ENCODE peak calls at places on chromosome 4, in ten cellular contexts. H is lower lobe of right lung; N is SJSA1; J is MM.1S; L is brain microvascular endothelial cell; B is neuronal stem cell; F is upper lobe of left lung; Q is esophagus squamous epithelium; D is astrocyte; V is CD4-positive, CD25-positive, alpha-beta regulatory T cell. O is an unnamed sample. For H3K36me3, the result is how much of the 10 kb centered on the place peaks cover.

GRCh38 chr4:7285244-7286122 is 93.1 kb downstream of the SORCS2 start:
- DNase-seq in F (no peak), N (no peak), V (no peak), H (no peak), D (no peak), J (no peak), L (no peak), Q (no peak), B (no peak), O (no peak)

GRCh38 chr4:149835280-149835679 is 19.6 kb upstream of the IQCM start:
- DNase-seq in J (no peak), H (peak), L (no peak), N (no peak), Q (no peak), B (no peak), D (no peak), V (no peak), F (no peak), O (no peak)

GRCh38 chr4:76856183-76856969 is 41.6 kb downstream of the SOWAHB start:
- DNase-seq in H (no peak), B (no peak), F (no peak), J (no peak), N (no peak), Q (no peak), V (no peak), D (peak), L (peak), O (peak)

GRCh38 chr4:173516621-173517612 is 13.1 kb downstream of the HAND2 start:
- DNase-seq in N (no peak), F (no peak), L (no peak), J (no peak), V (no peak), B (no peak), D (no peak), Q (no peak), H (no peak), O (peak)

GRCh38 chr4:10655968-10656367 is 28.6 kb downstream of the CLNK start:
- DNase-seq in F (no peak), J (no peak), D (peak), Q (no peak), V (no peak), B (no peak), N (peak), H (no peak), L (no peak), O (no peak)

GRCh38 chr4:141248029-141248428 is 27.3 kb downstream of the ZNF330 start:
- DNase-seq in H (peak), V (no peak), F (peak), L (peak), N (peak), B (no peak), D (peak), Q (no peak), J (no peak), O (no peak)

GRCh38 chr4:54090804-54091623 is 8.9 kb upstream of the GSX2 start:
- DNase-seq in B (no peak), Q (no peak), J (no peak), N (no peak), H (peak), F (no peak), L (no peak), D (no peak), V (no peak), O (peak)

GRCh38 chr4:139297001-139297410 is 4.3 kb upstream of the NAA15 start:
- DNase-seq in L (no peak), Q (no peak), H (no peak), B (no peak), V (no peak), D (peak), F (no peak), N (no peak), J (peak), O (no peak)

GRCh38 chr4:86961605-86962295 is 26.9 kb downstream of the AFF1 start:
- DNase-seq in L (no peak), Q (no peak), N (no peak), V (no peak), H (no peak), B (no peak), D (peak), F (peak), J (peak), O (no peak)

GRCh38 chr4:90536408-90536807 is 409.2 kb downstream of the CCSER1 start:
- DNase-seq in N (no peak), B (no peak), V (no peak), Q (no peak), H (no peak), F (no peak), J (no peak), L (no peak), D (no peak), O (peak)

GRCh38 chr4:17516980-17517379 is 2.0 kb downstream of the CLRN2 start:
- DNase-seq in F (no peak), J (no peak), H (no peak), V (no peak), Q (no peak), D (no peak), B (no peak), N (no peak), L (no peak), O (no peak)

GRCh38 chr4:84875636-84876371 is 90.7 kb downstream of the WDFY3 start:
- DNase-seq in J (no peak), L (peak), B (no peak), V (no peak), N (no peak), H (no peak), Q (no peak), D (no peak), F (no peak), O (no peak)

GRCh38 chr4:41143721-41144379 is 70.5 kb downstream of the APBB2 start:
- DNase-seq in N (peak), B (no peak), H (no peak), D (no peak), L (no peak), F (no peak), J (no peak), V (no peak), Q (no peak), O (no peak)

GRCh38 chr4:82773049-82773448 is 25.5 kb downstream of the SCD5 start:
- DNase-seq in F (no peak), D (no peak), V (no peak), Q (no peak), H (no peak), N (no peak), B (no peak), L (no peak), J (no peak), O (no peak)

GRCh38 chr4:8176547-8177399 is 18.2 kb upstream of the ABLIM2 start:
- DNase-seq in D (peak), Q (no peak), B (peak), V (peak), F (peak), H (peak), L (peak), N (peak), J (peak), O (peak)

GRCh38 chr4:118994030-118994429 is 105.4 kb downstream of the SYNPO2 start:
- DNase-seq in B (no peak), H (no peak), Q (no peak), D (no peak), N (no peak), V (no peak), L (no peak), F (no peak), J (no peak), O (peak)

GRCh38 chr4:128287159-128287870 is at the start of gene PGRMC2:
- DNase-seq in J (peak), B (peak), V (no peak), L (peak), Q (peak), F (peak), D (peak), N (peak), H (no peak), O (peak)

GRCh38 chr4:146095867-146096266 is 79.7 kb upstream of the LSM6 start:
- DNase-seq in J (no peak), V (no peak), B (no peak), F (no peak), D (no peak), L (no peak), N (no peak), H (no peak), Q (no peak), O (peak)

GRCh38 chr4:145525291-145525740 is 43.7 kb downstream of the SMAD1 start:
- DNase-seq in Q (no peak), H (no peak), L (no peak), F (no peak), B (no peak), V (no peak), D (no peak), N (no peak), J (no peak), O (no peak)

DNA sequence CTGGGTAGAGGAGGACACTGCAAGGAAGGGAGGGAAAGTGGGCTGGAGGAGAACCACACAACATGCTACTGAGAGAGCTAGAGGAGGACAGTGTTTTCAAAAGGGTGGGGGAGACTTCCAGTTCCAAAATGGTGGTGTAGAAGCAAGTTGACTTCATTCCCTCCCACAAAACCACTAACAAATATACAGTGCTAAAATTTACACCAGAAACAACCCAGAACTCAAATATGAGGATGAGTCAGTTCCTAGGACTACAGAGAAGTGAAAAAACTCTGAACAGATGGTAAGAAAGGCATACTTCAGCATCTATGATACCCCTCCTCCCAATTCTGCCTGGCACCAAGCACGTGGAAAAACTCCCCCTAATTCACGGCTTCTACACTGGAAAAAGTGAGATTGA is 9.8 kb downstream of the AADAT start:
- DNase-seq in N (peak), B (no peak), L (no peak), F (no peak), H (no peak), J (no peak), Q (no peak), V (no peak), D (peak), O (no peak)
- H3K36me3 ChIP-seq in N (under half), B (under half), L (under half), F (under half), H (under half), J (under half), Q (under half), V (under half), D (under half), O (under half)

DNA sequence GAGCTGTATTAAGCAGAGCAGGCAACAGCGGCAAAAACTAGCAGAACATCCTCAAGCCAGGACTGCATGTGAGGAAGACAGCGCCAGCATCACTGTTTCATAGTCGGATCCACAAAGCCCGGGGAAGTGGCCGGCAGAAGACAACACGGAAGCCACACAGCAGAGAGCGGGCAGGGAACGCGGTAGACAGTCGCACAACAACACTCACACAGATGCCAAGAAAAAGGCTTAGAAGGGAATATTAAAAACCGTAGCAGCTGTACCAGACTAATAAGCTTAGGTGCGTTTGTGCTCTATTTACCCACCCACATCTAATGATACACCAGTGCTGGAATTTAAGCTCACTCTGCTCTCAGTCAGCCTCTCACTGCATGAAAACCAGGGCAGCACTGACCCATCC is 16.0 kb downstream of the ZFYVE28 start:
- DNase-seq in Q (no peak), B (no peak), V (peak), N (no peak), F (no peak), H (no peak), J (no peak), L (no peak), D (no peak), O (no peak)
- H3K4me3 ChIP-seq in Q (peak), B (peak), V (peak), N (no peak), F (peak), H (peak), J (no peak), L (peak), D (no peak), O (peak)

GRCh38 chr4:13169731-13170130 is 314.4 kb downstream of the RAB28 start:
- DNase-seq in F (no peak), J (no peak), B (no peak), L (no peak), H (no peak), N (no peak), D (peak), Q (no peak), V (no peak), O (no peak)
- H3K27ac ChIP-seq in F (no peak), J (no peak), B (no peak), L (no peak), H (no peak), N (no peak), D (no peak), Q (no peak), V (no peak), O (no peak)

DNA sequence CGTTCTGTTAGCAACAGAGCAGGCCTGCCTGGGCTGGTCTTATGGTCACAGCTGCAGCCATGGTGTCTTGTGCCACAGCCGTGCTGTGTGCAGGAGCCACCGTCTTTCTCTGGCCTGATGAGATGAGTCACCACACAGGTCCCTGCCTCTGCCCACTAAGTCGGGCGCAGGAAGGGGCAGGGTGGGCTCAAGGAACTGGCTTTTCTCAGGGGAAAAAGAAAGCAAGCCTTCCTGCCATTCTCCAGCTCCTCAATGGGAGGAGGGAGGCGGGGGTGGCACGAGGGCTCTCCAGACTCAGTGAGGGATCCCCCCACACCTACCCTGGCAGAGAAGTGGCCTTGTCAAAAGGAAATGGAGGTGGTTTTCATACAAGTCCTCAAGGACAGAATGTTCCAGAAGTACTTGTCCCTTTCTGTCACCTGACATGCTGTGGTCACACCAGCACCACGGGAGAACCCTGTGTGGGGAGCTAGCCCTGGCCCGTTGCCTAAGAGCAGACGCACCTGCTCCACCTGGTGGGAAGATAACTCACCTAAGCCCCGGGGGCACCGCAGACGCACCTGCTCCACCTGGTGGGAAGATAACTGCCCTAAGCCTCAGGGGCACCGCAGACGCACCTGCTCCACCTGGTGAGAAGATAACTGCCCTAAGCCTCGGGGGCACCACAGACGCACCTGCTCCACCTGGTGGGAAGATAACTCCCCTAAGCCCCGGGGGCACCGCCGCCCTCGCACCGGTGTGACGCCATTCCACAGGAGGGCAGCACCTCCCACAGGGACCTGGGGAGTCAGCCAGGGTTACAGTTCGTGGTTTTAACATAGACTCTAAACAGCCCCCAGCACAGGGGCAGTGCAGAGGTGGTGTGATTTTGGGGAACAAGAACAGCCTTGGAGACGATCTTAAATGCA is 18.5 kb downstream of the UVSSA start:
- DNase-seq in F (peak), H (peak), J (no peak), L (no peak), B (no peak), D (no peak), Q (no peak), N (no peak), V (no peak), O (peak)
- H3K36me3 ChIP-seq in F (under half), H (half or more), J (under half), L (under half), B (under half), D (under half), Q (under half), N (under half), V (under half), O (under half)

DNA sequence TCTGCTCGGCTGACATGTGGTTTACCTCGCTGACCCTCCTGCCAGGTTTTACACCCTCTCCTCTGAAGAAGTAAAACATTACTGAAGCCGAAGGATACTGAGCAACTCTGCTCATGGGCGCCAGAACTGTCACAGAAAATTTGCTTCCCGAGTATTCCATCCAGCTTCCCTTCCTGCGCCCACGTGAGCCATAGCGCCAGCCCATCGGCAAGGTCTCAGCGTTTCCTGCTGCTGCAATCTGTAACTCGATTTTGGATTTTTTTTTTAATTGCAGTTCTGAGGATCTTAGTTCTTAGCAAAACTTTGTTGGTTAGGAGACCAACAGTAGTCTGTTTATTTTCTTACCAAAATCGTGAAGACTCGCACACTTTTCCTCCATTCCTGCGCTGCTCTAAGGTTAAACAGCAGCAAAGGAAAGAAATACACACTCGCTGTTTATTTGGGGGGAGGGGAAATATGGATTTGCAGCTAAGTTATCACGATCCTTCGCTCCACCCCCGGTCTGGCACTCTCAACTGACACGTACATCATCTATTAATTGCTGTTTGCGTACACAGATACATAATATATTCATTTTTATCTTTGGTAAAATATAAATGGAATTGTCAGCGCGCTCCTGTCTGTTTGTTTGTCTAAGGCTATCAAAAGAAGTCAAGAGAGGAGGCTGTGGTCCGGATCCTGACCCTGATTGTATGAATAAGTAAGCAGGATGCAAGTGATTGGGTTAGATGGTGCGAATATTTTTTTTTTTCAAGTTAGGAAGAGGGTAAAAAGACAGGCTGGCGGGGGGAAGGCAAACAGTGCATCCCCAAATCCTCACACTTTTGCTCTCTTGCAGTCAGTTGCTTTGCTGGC is at the start of gene TLL1:
- DNase-seq in D (peak), F (no peak), N (peak), B (no peak), J (no peak), Q (no peak), V (no peak), H (no peak), L (no peak), O (peak)
- H3K4me3 ChIP-seq in D (peak), F (peak), N (peak), B (peak), J (peak), Q (peak), V (no peak), H (peak), L (peak), O (peak)

GRCh38 chr4:181858746-181859145 is 384.5 kb upstream of the TENM3 start:
- DNase-seq in Q (no peak), V (no peak), H (no peak), N (no peak), J (no peak), D (peak), F (no peak), L (no peak), B (no peak), O (no peak)

GRCh38 chr4:181863846-181864245 is 379.4 kb upstream of the TENM3 start:
- DNase-seq in V (no peak), B (no peak), F (no peak), J (no peak), L (no peak), N (no peak), Q (no peak), D (peak), H (no peak), O (no peak)

GRCh38 chr4:181855307-181855706 is 387.9 kb upstream of the TENM3 start:
- DNase-seq in Q (no peak), J (no peak), B (no peak), L (no peak), H (no peak), F (no peak), V (no peak), D (no peak), N (no peak), O (no peak)

GRCh38 chr4:181860668-181861067 is 382.5 kb upstream of the TENM3 start:
- DNase-seq in F (no peak), H (no peak), V (no peak), J (no peak), D (peak), L (no peak), B (no peak), N (no peak), Q (no peak), O (no peak)

GRCh38 chr4:181860157-181860556 is 383.0 kb upstream of the TENM3 start:
- DNase-seq in N (peak), H (no peak), V (no peak), F (no peak), B (no peak), J (no peak), D (peak), L (no peak), Q (no peak), O (no peak)
- H3K27ac ChIP-seq in N (no peak), H (no peak), V (no peak), F (no peak), B (no peak), J (no peak), D (no peak), L (no peak), Q (no peak), O (no peak)

GRCh38 chr4:185405296-185405999 is 8.8 kb downstream of the ANKRD37 start:
- DNase-seq in F (no peak), D (no peak), Q (no peak), V (no peak), N (no peak), L (no peak), B (no peak), H (no peak), J (peak), O (no peak)
- H3K36me3 ChIP-seq in F (under half), D (under half), Q (under half), V (under half), N (under half), L (under half), B (under half), H (half or more), J (under half), O (under half)

GRCh38 chr4:5916229-5916628 is 23.3 kb upstream of the CRMP1 start:
- DNase-seq in Q (no peak), L (no peak), J (no peak), H (no peak), D (no peak), B (no peak), N (no peak), V (no peak), F (no peak), O (no peak)
- H3K4me3 ChIP-seq in Q (no peak), L (no peak), J (no peak), H (no peak), D (no peak), B (no peak), N (no peak), V (no peak), F (no peak), O (no peak)

DNA sequence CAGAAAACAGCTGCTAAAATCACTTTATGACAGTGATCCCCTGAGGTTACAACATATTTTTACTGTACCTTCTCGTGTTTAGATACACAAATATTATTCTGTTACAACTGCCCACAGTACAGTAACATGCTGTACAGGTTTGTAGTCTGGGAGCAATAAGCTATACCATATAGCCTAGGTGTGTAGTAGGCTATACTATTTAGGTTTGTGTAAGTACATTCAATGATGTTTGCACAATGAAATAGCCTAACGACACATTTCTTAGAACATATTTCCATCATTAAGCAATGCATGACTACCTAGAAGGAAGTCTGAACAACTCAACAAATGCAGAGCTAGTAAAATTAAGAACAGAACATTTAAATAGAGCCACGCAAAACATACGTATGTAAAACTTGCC is 112.7 kb downstream of the ZAR1 start:
- DNase-seq in F (no peak), V (no peak), D (peak), Q (no peak), B (no peak), J (no peak), N (no peak), H (no peak), L (no peak), O (no peak)
- H3K27ac ChIP-seq in F (no peak), V (no peak), D (peak), Q (no peak), B (no peak), J (no peak), N (no peak), H (no peak), L (peak), O (no peak)